ENCODE peak calls at places on chromosomes 12 and 14, in ten cellular contexts. C, D, Y, K, L, N, W, Z, A and E are unnamed samples.

GRCh38 chr12:67386869-67387570 is 117.9 kb downstream of the CAND1 start:
- DNase-seq in C (no peak), D (no peak), Y (no peak), K (no peak), L (no peak), N (no peak), W (no peak), Z (no peak), A (peak), E (no peak)

GRCh38 chr14:61140872-61141271 is 140.3 kb downstream of the TMEM30B start:
- DNase-seq in C (peak), D (no peak), Y (no peak), K (no peak), L (no peak), N (peak), W (no peak), Z (no peak), A (peak), E (no peak)

GRCh38 chr12:32895688-32896437 is 714 bp downstream of the PKP2 start:
- DNase-seq in C (no peak), D (no peak), Y (no peak), K (peak), L (peak), N (no peak), W (no peak), Z (no peak), A (no peak), E (no peak)

GRCh38 chr12:104792570-104792969 is 165.5 kb downstream of the SLC41A2 start:
- DNase-seq in C (peak), D (no peak), Y (no peak), K (peak), L (peak), N (peak), W (no peak), Z (no peak), A (peak), E (no peak)

GRCh38 chr14:90424686-90425255 is 27.9 kb downstream of the CALM1 start:
- DNase-seq in C (no peak), D (no peak), Y (no peak), K (no peak), L (no peak), N (no peak), W (no peak), Z (no peak), A (no peak), E (no peak)

GRCh38 chr12:2979806-2980205 is 20.6 kb downstream of the TEAD4 start:
- DNase-seq in C (no peak), D (no peak), Y (no peak), K (no peak), L (no peak), N (no peak), W (no peak), Z (no peak), A (no peak), E (no peak)

GRCh38 chr14:29426083-29426482 is 501.6 kb downstream of the PRKD1 start:
- DNase-seq in C (no peak), D (no peak), Y (no peak), K (no peak), L (no peak), N (no peak), W (no peak), Z (no peak), A (no peak), E (no peak)

GRCh38 chr12:122371475-122372045 is 50.9 kb downstream of the CLIP1 start:
- DNase-seq in C (no peak), D (no peak), Y (no peak), K (no peak), L (no peak), N (no peak), W (no peak), Z (no peak), A (no peak), E (no peak)

GRCh38 chr14:57009585-57010515 is 199.6 kb upstream of the OTX2 start:
- DNase-seq in C (no peak), D (no peak), Y (no peak), K (no peak), L (no peak), N (no peak), W (no peak), Z (no peak), A (no peak), E (no peak)

GRCh38 chr14:22272408-22272807 is 316.6 kb downstream of the DAD1 start:
- DNase-seq in C (no peak), D (no peak), Y (no peak), K (no peak), L (no peak), N (no peak), W (no peak), Z (no peak), A (no peak), E (no peak)

GRCh38 chr12:68971404-68971803 is 38.4 kb upstream of the CPM start:
- DNase-seq in C (no peak), D (no peak), Y (no peak), K (no peak), L (no peak), N (peak), W (no peak), Z (no peak), A (peak), E (no peak)

GRCh38 chr14:52089208-52089607 is 20.3 kb upstream of the NID2 start:
- DNase-seq in C (no peak), D (no peak), Y (no peak), K (no peak), L (no peak), N (no peak), W (peak), Z (no peak), A (peak), E (no peak)

GRCh38 chr14:105499256-105500035 is 8.4 kb downstream of the TEDC1 start:
- DNase-seq in C (no peak), D (no peak), Y (no peak), K (no peak), L (no peak), N (no peak), W (no peak), Z (no peak), A (no peak), E (no peak)

GRCh38 chr12:107485731-107486130 is 199.9 kb upstream of the PWP1 start:
- DNase-seq in C (no peak), D (no peak), Y (no peak), K (no peak), L (no peak), N (no peak), W (no peak), Z (no peak), A (no peak), E (no peak)

GRCh38 chr12:96751626-96752025 is 155.4 kb upstream of the NEDD1 start:
- DNase-seq in C (no peak), D (no peak), Y (no peak), K (no peak), L (no peak), N (no peak), W (no peak), Z (no peak), A (no peak), E (no peak)

GRCh38 chr14:85533821-85534271 is 3.9 kb downstream of the FLRT2 start:
- DNase-seq in C (no peak), D (no peak), Y (no peak), K (peak), L (no peak), N (no peak), W (peak), Z (no peak), A (no peak), E (peak)

GRCh38 chr12:75813066-75813465 is 218.5 kb downstream of the PHLDA1 start:
- DNase-seq in C (no peak), D (no peak), Y (peak), K (no peak), L (no peak), N (no peak), W (no peak), Z (no peak), A (no peak), E (no peak)

GRCh38 chr12:114920828-114921579 is 237.0 kb upstream of the TBX3 start:
- DNase-seq in C (no peak), D (no peak), Y (no peak), K (no peak), L (no peak), N (no peak), W (no peak), Z (no peak), A (peak), E (no peak)

GRCh38 chr14:33551963-33552362 is 398.9 kb downstream of the EGLN3 start:
- DNase-seq in C (no peak), D (no peak), Y (no peak), K (no peak), L (no peak), N (no peak), W (no peak), Z (no peak), A (no peak), E (peak)